ENCODE peak calls at places on chromosomes 1 and 21, in eight cellular contexts. H is body of pancreas, K is esophagus squamous epithelium, X is A673, M is uterus, V is foreskin fibroblast, B is stomach, L is astrocyte of the spinal cord. N is an unnamed sample.

GRCh38 chr1:227315500-227316346 is 2.6 kb downstream of the CDC42BPA start:
- DNase-seq in H (peak), K (no peak), X (peak), M (peak), V (peak), B (peak), L (peak), N (no peak)

GRCh38 chr1:204974326-204974725 is 68.7 kb upstream of the CNTN2 start:
- DNase-seq in H (no peak), K (no peak), X (no peak), M (no peak), V (no peak), B (no peak), L (no peak), N (no peak)

GRCh38 chr1:182430263-182431068 is 19.5 kb upstream of the RGSL1 start:
- DNase-seq in H (no peak), K (no peak), X (no peak), M (no peak), V (no peak), B (no peak), L (no peak), N (no peak)

GRCh38 chr1:87346130-87346804 is 17.6 kb downstream of the LMO4 start:
- DNase-seq in H (no peak), K (no peak), X (no peak), M (no peak), V (no peak), B (no peak), L (no peak), N (no peak)

GRCh38 chr1:9904571-9904970 is 5.5 kb downstream of the CTNNBIP1 start:
- DNase-seq in H (no peak), K (no peak), X (no peak), M (no peak), V (no peak), B (no peak), L (no peak), N (no peak)

GRCh38 chr1:22126531-22126930 is 16.4 kb downstream of the WNT4 start:
- DNase-seq in H (no peak), K (no peak), X (no peak), M (no peak), V (no peak), B (no peak), L (no peak), N (no peak)

GRCh38 chr1:200654660-200655059 is 15.0 kb downstream of the DDX59 start:
- DNase-seq in H (no peak), K (no peak), X (no peak), M (no peak), V (no peak), B (no peak), L (no peak), N (no peak)

GRCh38 chr21:37758997-37759396 is 157.3 kb downstream of the KCNJ6 start:
- DNase-seq in H (peak), K (no peak), X (no peak), M (no peak), V (peak), B (peak), L (peak), N (peak)

GRCh38 chr1:181482521-181483083 is 715 bp upstream of the CACNA1E start:
- DNase-seq in H (no peak), K (no peak), X (peak), M (no peak), V (peak), B (peak), L (no peak), N (no peak)

GRCh38 chr1:19066248-19066873 is 109.9 kb upstream of the IFFO2 start:
- DNase-seq in H (peak), K (no peak), X (no peak), M (no peak), V (no peak), B (no peak), L (peak), N (no peak)

GRCh38 chr1:110672753-110673108 is 2.0 kb downstream of the KCNA3 start:
- DNase-seq in H (no peak), K (no peak), X (no peak), M (no peak), V (no peak), B (no peak), L (no peak), N (no peak)

GRCh38 chr1:227946624-227947424 is 908 bp downstream of the WNT9A start:
- DNase-seq in H (peak), K (no peak), X (peak), M (peak), V (peak), B (peak), L (peak), N (no peak)

GRCh38 chr1:213657879-213658278 is 329.9 kb upstream of the PROX1 start:
- DNase-seq in H (no peak), K (no peak), X (no peak), M (no peak), V (no peak), B (no peak), L (no peak), N (no peak)

GRCh38 chr1:111754964-111755320 is 759 bp upstream of the DDX20 start:
- DNase-seq in H (peak), K (peak), X (peak), M (peak), V (peak), B (peak), L (peak), N (no peak)

GRCh38 chr1:224747578-224747977 is 131.5 kb downstream of the CNIH3 start:
- DNase-seq in H (no peak), K (no peak), X (peak), M (no peak), V (peak), B (no peak), L (peak), N (peak)

GRCh38 chr1:30008372-30008997 is 714.9 kb downstream of the MATN1 start:
- DNase-seq in H (no peak), K (no peak), X (no peak), M (no peak), V (no peak), B (no peak), L (no peak), N (no peak)

GRCh38 chr1:8342325-8342724 is 24.4 kb downstream of the SLC45A1 start:
- DNase-seq in H (no peak), K (no peak), X (no peak), M (peak), V (peak), B (no peak), L (peak), N (no peak)

GRCh38 chr1:109816975-109817535 is 53.3 kb upstream of the EPS8L3 start:
- DNase-seq in H (no peak), K (no peak), X (no peak), M (no peak), V (no peak), B (no peak), L (no peak), N (no peak)

GRCh38 chr1:213327318-213327667 is 276.3 kb downstream of the RPS6KC1 start:
- DNase-seq in H (peak), K (no peak), X (peak), M (peak), V (peak), B (no peak), L (peak), N (peak)

GRCh38 chr1:46017876-46018503 is 114.4 kb downstream of the PIK3R3 start:
- DNase-seq in H (no peak), K (no peak), X (no peak), M (no peak), V (no peak), B (no peak), L (no peak), N (no peak)

GRCh38 chr1:192809286-192810252 is 730 bp downstream of the RGS2 start:
- DNase-seq in H (peak), K (no peak), X (peak), M (no peak), V (peak), B (peak), L (peak), N (no peak)

GRCh38 chr1:41152622-41153044 is 89.5 kb downstream of the SCMH1 start:
- DNase-seq in H (no peak), K (no peak), X (peak), M (no peak), V (peak), B (no peak), L (peak), N (peak)

GRCh38 chr21:33228455-33228854 is 1.3 kb upstream of the IFNAR2 start:
- DNase-seq in H (no peak), K (no peak), X (no peak), M (no peak), V (no peak), B (no peak), L (no peak), N (no peak)

GRCh38 chr1:171366099-171366498 is 52.1 kb downstream of the FMO4 start:
- DNase-seq in H (no peak), K (no peak), X (no peak), M (no peak), V (no peak), B (no peak), L (no peak), N (no peak)

GRCh38 chr1:113057006-113057405 is 16.0 kb upstream of the LRIG2 start:
- DNase-seq in H (no peak), K (no peak), X (no peak), M (no peak), V (no peak), B (no peak), L (no peak), N (no peak)

GRCh38 chr1:6099787-6100765 is 54.4 kb downstream of the KCNAB2 start:
- DNase-seq in H (no peak), K (no peak), X (no peak), M (no peak), V (no peak), B (no peak), L (no peak), N (no peak)

GRCh38 chr21:16116798-16117197 is 387.0 kb downstream of the USP25 start:
- DNase-seq in H (no peak), K (no peak), X (no peak), M (no peak), V (peak), B (no peak), L (peak), N (peak)

GRCh38 chr1:78143673-78144072 is 97.9 kb downstream of the GIPC2 start:
- DNase-seq in H (no peak), K (no peak), X (no peak), M (no peak), V (no peak), B (no peak), L (no peak), N (no peak)

GRCh38 chr1:78145105-78145580 is 99.4 kb downstream of the GIPC2 start:
- DNase-seq in H (peak), K (no peak), X (peak), M (peak), V (peak), B (peak), L (peak), N (peak)

GRCh38 chr1:78141522-78142231 is 95.9 kb downstream of the GIPC2 start:
- DNase-seq in H (no peak), K (no peak), X (no peak), M (no peak), V (no peak), B (no peak), L (no peak), N (no peak)

GRCh38 chr1:78142731-78143130 is 97.0 kb downstream of the GIPC2 start:
- DNase-seq in H (no peak), K (no peak), X (no peak), M (no peak), V (no peak), B (no peak), L (no peak), N (no peak)

DNA sequence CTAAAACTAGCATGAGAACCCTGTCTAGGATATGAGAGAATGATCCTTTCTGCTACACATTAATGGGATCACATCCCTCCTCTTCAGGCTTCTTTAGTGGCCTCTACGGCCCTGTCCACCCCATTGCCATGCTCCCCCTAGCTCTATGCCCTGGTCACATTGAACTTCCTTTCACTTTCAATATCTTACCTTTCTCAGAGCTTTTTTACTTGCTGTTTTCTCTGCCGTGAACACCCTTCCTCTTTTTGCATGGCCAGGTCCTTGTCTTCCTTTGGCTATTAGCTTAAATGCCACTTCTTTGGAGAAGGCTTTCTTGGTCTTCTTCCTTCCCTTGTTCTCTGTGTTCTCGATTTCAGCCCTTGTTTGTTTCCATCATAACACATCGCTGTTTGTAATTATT is 97.4 kb downstream of the GIPC2 start:
- DNase-seq in H (no peak), K (no peak), X (no peak), M (no peak), V (no peak), B (no peak), L (no peak), N (no peak)
- H3K4me3 ChIP-seq in H (no peak), K (no peak), X (no peak), M (no peak), V (no peak), B (no peak), L (no peak), N (no peak)

GRCh38 chr1:67135354-67135753 is 584 bp upstream of the C1orf141 start:
- DNase-seq in H (no peak), K (no peak), X (peak), M (no peak), V (peak), B (no peak), L (peak), N (peak)

GRCh38 chr1:67134692-67135091 is at the start of gene C1orf141:
- DNase-seq in H (no peak), K (no peak), X (no peak), M (no peak), V (no peak), B (no peak), L (peak), N (no peak)

GRCh38 chr1:67138813-67139539 is 4.2 kb upstream of the C1orf141 start:
- DNase-seq in H (no peak), K (no peak), X (no peak), M (no peak), V (no peak), B (no peak), L (no peak), N (no peak)

GRCh38 chr1:67140460-67140859 is 5.7 kb upstream of the C1orf141 start:
- DNase-seq in H (no peak), K (no peak), X (no peak), M (no peak), V (no peak), B (no peak), L (no peak), N (no peak)

GRCh38 chr1:67137307-67137753 is 2.6 kb upstream of the C1orf141 start:
- DNase-seq in H (no peak), K (no peak), X (no peak), M (no peak), V (no peak), B (no peak), L (no peak), N (no peak)
- TF ChIP-seq CTCF in H (no peak), K (no peak), X (no peak), M (no peak), V (no peak), B (no peak), L (no peak), N (no peak)

GRCh38 chr1:66532798-66533783 is 862 bp upstream of the SGIP1 start:
- DNase-seq in H (no peak), K (no peak), X (peak), M (peak), V (peak), B (no peak), L (peak), N (peak)

GRCh38 chr1:66532214-66532613 is 1.7 kb upstream of the SGIP1 start:
- DNase-seq in H (no peak), K (no peak), X (no peak), M (no peak), V (no peak), B (no peak), L (no peak), N (no peak)

GRCh38 chr1:66535853-66536252 is 1.9 kb downstream of the SGIP1 start:
- DNase-seq in H (no peak), K (no peak), X (no peak), M (no peak), V (no peak), B (no peak), L (no peak), N (no peak)

GRCh38 chr1:66535149-66535548 is 1.2 kb downstream of the SGIP1 start:
- DNase-seq in H (no peak), K (no peak), X (no peak), M (no peak), V (no peak), B (no peak), L (no peak), N (no peak)

DNA sequence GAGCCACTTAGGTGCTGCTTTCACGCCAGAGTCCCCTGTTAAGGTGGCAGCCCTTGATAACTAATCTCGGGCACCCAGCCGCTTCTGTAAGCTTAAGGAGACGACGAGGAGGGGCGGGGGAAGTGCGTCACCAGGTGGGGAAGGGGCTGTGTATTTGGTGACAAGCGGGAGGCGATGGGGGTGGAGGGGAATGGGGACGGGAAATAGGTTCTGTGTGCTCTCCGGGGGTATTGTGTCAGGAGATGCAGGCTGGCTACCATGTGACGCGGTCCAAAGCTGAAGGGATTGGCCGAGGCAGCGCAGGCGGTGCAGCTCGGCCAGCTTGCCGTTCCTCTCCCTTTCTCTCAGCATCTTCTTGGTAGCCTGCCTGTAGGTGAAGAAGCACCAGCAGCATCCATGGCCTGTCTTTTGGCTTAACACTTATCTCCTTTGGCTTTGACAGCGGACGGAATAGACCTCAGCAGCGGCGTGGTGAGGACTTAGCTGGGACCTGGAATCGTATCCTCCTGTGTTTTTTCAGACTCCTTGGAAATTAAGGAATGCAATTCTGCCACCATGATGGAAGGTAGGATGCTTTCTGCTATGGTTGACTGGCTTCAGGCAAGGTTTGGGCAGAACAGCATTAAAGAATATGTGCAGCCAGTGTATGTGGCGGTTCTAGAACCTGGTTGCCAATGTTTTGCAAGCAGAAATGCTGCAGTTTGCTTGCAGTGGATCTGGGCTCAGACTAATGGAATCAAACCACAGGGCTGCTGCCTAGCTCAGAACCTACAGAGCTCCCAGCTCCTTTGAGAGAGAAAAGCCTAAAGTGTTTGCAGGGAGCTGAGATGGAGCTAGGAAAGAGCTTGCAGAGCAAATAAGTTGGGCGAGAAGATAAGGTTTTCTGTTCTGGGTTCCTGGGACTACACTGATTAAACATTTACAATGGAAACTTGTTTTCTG is at the start of gene SGIP1:
- DNase-seq in H (peak), K (no peak), X (no peak), M (peak), V (peak), B (peak), L (peak), N (no peak)
- H3K4me3 ChIP-seq in H (no peak), K (peak), X (peak), M (peak), V (peak), B (peak), L (peak), N (peak)

DNA sequence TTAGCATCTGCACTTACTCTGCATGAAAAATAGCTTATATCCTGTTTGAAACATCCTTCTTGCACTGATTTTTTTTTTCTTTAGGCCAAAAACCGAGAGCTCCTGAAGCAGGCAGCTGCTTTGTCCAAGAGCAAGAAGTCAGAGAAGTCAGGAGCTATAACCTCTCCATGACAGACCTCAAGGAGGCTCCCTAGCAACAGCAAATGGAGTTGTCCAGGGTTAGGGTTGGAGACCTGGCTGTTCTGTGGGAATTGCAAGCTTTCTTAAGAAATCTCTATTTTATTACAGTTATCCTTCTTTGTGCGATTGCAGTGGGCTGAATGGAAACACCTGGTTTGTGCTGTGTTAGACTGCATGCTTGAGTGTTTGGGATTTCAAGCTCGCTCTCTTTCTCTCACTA is 12.6 kb upstream of the STX12 start:
- DNase-seq in H (no peak), K (no peak), X (no peak), M (no peak), V (no peak), B (no peak), L (no peak), N (no peak)
- TF ChIP-seq CTCF in H (no peak), K (no peak), X (no peak), M (no peak), V (no peak), B (no peak), L (no peak), N (no peak)

DNA sequence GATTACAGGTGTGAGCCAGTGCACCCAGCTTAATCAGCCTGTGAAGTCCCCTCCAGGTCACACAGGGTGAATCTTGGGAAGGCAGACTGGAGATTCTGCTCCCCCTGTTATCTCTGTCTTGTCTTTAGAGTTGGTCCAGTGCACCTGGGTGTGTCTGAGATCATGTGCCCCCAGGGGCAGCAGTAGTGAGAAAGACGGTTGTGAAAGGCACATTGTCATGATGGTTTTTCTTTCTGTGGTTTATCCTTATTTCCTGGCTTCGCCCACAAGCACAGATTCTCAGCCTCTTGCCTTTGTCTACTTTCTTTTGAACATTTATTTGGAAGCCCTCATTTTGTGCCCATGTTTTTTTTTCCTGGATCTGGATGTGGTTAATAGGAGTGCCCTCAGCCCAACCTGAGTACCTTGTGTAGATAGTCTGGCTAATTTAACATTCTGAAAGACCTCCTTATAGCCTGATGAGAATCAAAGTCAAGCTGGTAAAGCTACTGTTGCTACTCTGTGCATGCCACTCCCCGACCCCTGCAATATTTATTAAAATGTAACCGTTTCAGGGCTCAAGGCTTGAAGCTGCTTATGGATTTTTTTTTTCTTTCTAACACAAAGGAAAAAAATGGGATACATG is 23.7 kb downstream of the UCK2 start:
- DNase-seq in H (no peak), K (no peak), X (no peak), M (no peak), V (peak), B (no peak), L (peak), N (no peak)
- H3K4me3 ChIP-seq in H (no peak), K (no peak), X (no peak), M (no peak), V (no peak), B (no peak), L (no peak), N (no peak)

N was measured in astrocyte of the cerebellum.